ENCODE peak calls at places on chromosomes 5 and 9, in five cellular contexts. One of them, this sample, is unnamed. For H3K9me3, the result is how much of the 10 kb centered on the place peaks cover.

GRCh38 chr5:669111-669841 is 23.9 kb downstream of the TPPP start:
- DNase-seq in left ventricle myocardium inferior: no peak
- DNase-seq in endodermal cell: peak
- DNase-seq in vagina: no peak
- DNase-seq in Panc1: no peak
- DNase-seq in this sample: no peak

GRCh38 chr5:33311893-33312292 is 128.9 kb upstream of the TARS1 start:
- DNase-seq in left ventricle myocardium inferior: no peak
- DNase-seq in endodermal cell: no peak
- DNase-seq in vagina: no peak
- DNase-seq in Panc1: no peak
- DNase-seq in this sample: no peak

GRCh38 chr9:34590376-34591090 is 1.0 kb upstream of the CNTFR start:
- DNase-seq in left ventricle myocardium inferior: no peak
- DNase-seq in endodermal cell: peak
- DNase-seq in vagina: no peak
- DNase-seq in Panc1: no peak
- DNase-seq in this sample: peak

GRCh38 chr9:35942286-35942685 is 15.7 kb downstream of the OR2S2 start:
- DNase-seq in left ventricle myocardium inferior: no peak
- DNase-seq in endodermal cell: no peak
- DNase-seq in vagina: no peak
- DNase-seq in Panc1: no peak
- DNase-seq in this sample: no peak

GRCh38 chr5:97071101-97071500 is 71.3 kb downstream of the LIX1 start:
- DNase-seq in left ventricle myocardium inferior: no peak
- DNase-seq in endodermal cell: no peak
- DNase-seq in vagina: no peak
- DNase-seq in Panc1: peak
- DNase-seq in this sample: no peak

GRCh38 chr5:18772475-18772874 is 1138.2 kb downstream of the TAF11L14 start:
- DNase-seq in left ventricle myocardium inferior: no peak
- DNase-seq in endodermal cell: peak
- DNase-seq in vagina: no peak
- DNase-seq in Panc1: peak
- DNase-seq in this sample: no peak

GRCh38 chr5:42840279-42840678 is 28.6 kb upstream of the SELENOP start:
- DNase-seq in left ventricle myocardium inferior: peak
- DNase-seq in endodermal cell: no peak
- DNase-seq in vagina: no peak
- DNase-seq in Panc1: no peak
- DNase-seq in this sample: no peak

GRCh38 chr5:159286420-159287035 is 23.4 kb downstream of the UBLCP1 start:
- DNase-seq in left ventricle myocardium inferior: no peak
- DNase-seq in endodermal cell: no peak
- DNase-seq in vagina: no peak
- DNase-seq in Panc1: no peak
- DNase-seq in this sample: no peak

GRCh38 chr5:95870105-95870672 is 47.7 kb upstream of the GLRX start:
- DNase-seq in left ventricle myocardium inferior: no peak
- DNase-seq in endodermal cell: no peak
- DNase-seq in vagina: no peak
- DNase-seq in Panc1: no peak
- DNase-seq in this sample: no peak

GRCh38 chr5:31755299-31756053 is 116.5 kb downstream of the PDZD2 start:
- DNase-seq in left ventricle myocardium inferior: no peak
- DNase-seq in endodermal cell: no peak
- DNase-seq in vagina: no peak
- DNase-seq in Panc1: no peak
- DNase-seq in this sample: no peak

GRCh38 chr9:89601856-89602562 is 2.8 kb upstream of the GADD45G start:
- DNase-seq in left ventricle myocardium inferior: no peak
- DNase-seq in endodermal cell: peak
- DNase-seq in vagina: no peak
- DNase-seq in Panc1: no peak
- DNase-seq in this sample: no peak

GRCh38 chr5:79202076-79202475 is 33.9 kb upstream of the JMY start:
- DNase-seq in left ventricle myocardium inferior: no peak
- DNase-seq in endodermal cell: no peak
- DNase-seq in vagina: no peak
- DNase-seq in Panc1: no peak
- DNase-seq in this sample: no peak

GRCh38 chr9:112341741-112342140 is 8.3 kb upstream of the PTBP3 start:
- DNase-seq in left ventricle myocardium inferior: no peak
- DNase-seq in endodermal cell: peak
- DNase-seq in vagina: no peak
- DNase-seq in Panc1: no peak
- DNase-seq in this sample: no peak

GRCh38 chr9:22265038-22265437 is 181.6 kb upstream of the DMRTA1 start:
- DNase-seq in left ventricle myocardium inferior: no peak
- DNase-seq in endodermal cell: no peak
- DNase-seq in vagina: no peak
- DNase-seq in Panc1: no peak
- DNase-seq in this sample: no peak
- H3K9me3 ChIP-seq in left ventricle myocardium inferior: under half
- H3K9me3 ChIP-seq in endodermal cell: under half
- H3K9me3 ChIP-seq in vagina: under half
- H3K9me3 ChIP-seq in Panc1: under half
- H3K9me3 ChIP-seq in this sample: under half

DNA sequence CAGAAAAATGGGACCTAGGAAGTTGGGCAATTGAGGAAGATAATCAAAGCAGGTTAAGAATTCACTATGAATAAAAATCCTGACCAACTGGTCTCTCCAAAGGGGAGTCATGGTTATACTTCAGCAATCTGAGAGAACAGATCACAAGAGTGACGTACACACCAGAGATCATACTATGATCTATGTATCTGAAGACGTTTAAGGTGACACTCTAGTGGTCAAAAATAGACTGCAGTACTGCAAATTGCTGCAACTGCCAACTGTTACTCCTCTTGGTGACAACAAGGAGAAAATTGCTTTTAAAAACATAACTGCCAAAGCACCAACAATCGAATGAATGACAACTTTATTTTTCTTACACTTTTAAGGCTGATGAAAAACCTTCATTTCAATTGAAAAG is 4.9 kb downstream of the AK6 start:
- DNase-seq in left ventricle myocardium inferior: no peak
- DNase-seq in endodermal cell: no peak
- DNase-seq in vagina: no peak
- DNase-seq in Panc1: no peak
- DNase-seq in this sample: no peak
- TF ChIP-seq CTCF in left ventricle myocardium inferior: peak
- TF ChIP-seq CTCF in endodermal cell: peak
- TF ChIP-seq CTCF in vagina: no peak
- TF ChIP-seq CTCF in Panc1: no peak
- TF ChIP-seq CTCF in this sample: peak

DNA sequence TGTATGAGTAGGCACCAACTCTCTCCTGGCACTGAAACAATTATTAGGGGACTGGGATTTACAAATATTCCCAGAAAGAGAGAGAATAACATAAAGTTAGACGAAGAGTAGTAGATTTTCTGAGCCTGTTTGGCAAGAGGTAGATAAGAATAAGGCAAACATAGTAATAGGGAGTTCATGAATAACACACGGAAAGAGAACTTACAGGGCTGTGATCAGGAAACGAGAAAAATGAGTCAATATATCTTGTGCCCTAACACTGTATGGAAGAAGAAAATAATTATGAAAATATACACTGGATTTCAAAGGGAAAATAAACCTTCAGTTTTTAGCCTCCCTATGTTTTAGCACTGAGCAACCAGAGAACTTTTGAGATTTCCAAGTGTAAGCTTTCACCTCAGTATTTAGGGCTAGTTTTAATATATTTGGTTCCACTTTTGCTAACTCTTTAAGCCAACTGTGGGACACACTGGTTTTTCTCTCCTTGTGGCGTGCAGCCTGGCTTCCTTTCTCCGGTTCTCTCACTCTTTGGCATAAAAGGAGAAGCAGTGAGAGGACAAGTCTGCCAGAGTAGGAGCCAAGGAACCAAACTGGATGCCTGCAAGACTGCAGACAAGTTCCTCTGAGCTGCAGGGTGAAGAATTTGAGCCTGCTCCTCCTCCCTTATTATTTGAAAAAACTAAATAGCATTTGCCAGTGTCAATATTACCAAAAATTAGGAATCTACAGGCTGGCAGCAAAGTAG is 6.6 kb upstream of the KCNN2 start:
- DNase-seq in left ventricle myocardium inferior: no peak
- DNase-seq in endodermal cell: peak
- DNase-seq in vagina: no peak
- DNase-seq in Panc1: no peak
- DNase-seq in this sample: no peak
- H3K4me3 ChIP-seq in left ventricle myocardium inferior: no peak
- H3K4me3 ChIP-seq in endodermal cell: no peak
- H3K4me3 ChIP-seq in vagina: no peak
- H3K4me3 ChIP-seq in Panc1: no peak
- H3K4me3 ChIP-seq in this sample: no peak

DNA sequence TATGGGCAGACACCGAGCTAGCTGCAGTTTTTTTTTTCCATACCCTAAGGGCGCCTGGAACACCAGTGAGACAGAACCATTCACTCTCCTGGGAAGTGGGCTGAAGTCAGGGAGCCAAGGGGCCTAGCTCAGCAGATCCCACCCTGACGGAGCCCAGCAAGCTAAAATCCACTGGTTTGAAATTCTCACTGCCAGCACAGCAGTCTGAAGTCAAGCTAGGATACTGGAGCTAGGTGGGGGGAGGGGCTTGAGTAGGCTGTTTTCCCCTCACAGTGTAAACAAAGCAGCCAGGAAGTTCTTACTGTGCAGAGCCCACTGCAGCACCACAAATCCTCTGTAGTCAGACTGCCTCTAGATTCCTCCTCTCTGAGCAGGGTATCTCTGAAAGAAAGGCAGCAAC is 151.7 kb upstream of the HCN1 start:
- DNase-seq in left ventricle myocardium inferior: no peak
- DNase-seq in endodermal cell: peak
- DNase-seq in vagina: no peak
- DNase-seq in Panc1: no peak
- DNase-seq in this sample: no peak
- H3K9me3 ChIP-seq in left ventricle myocardium inferior: under half
- H3K9me3 ChIP-seq in endodermal cell: half or more
- H3K9me3 ChIP-seq in vagina: under half
- H3K9me3 ChIP-seq in Panc1: under half
- H3K9me3 ChIP-seq in this sample: under half

DNA sequence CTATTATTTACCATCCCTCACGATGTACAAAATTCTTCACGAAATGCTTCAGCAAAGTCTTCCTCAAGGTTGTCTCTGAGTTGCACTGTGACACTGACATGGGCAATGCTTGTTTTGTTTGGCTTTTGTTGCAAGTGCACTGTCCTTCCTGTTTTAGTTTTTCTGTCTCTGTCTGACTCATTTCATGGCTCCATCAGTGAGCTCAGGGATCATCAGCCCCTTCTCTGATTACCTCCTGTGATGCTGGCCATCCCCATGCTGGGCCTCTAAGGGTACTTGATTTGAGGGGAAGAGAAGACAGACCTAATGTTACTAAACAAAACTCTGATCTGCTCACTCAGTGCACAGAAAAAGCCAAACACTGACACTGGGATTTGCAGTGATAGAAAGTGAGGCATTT is 37.6 kb upstream of the STX17 start:
- DNase-seq in left ventricle myocardium inferior: no peak
- DNase-seq in endodermal cell: no peak
- DNase-seq in vagina: no peak
- DNase-seq in Panc1: no peak
- DNase-seq in this sample: no peak
- TF ChIP-seq CTCF in left ventricle myocardium inferior: no peak
- TF ChIP-seq CTCF in endodermal cell: no peak
- TF ChIP-seq CTCF in vagina: no peak
- TF ChIP-seq CTCF in Panc1: no peak
- TF ChIP-seq CTCF in this sample: no peak